ENCODE peak calls at places on chromosome 14, in ten cellular contexts. U is MCF 10A, A is esophagus squamous epithelium, Y is psoas muscle, N is astrocyte of the spinal cord, O is H1, R is lower leg skin, J is GM12865, P is fibroblast of lung, V is fibroblast of the aortic adventitia. E is an unnamed sample.

GRCh38 chr14:29712586-29712985 is 215.1 kb downstream of the PRKD1 start:
- DNase-seq in U (no peak), A (no peak), Y (no peak), N (no peak), O (no peak), R (no peak), J (no peak), P (no peak), V (no peak), E (no peak)

GRCh38 chr14:88191605-88192004 is 131.5 kb downstream of the KCNK10 start:
- DNase-seq in U (no peak), A (no peak), Y (no peak), N (no peak), O (no peak), R (no peak), J (no peak), P (no peak), V (no peak), E (no peak)

GRCh38 chr14:101972126-101972785 is 7.9 kb downstream of the DYNC1H1 start:
- DNase-seq in U (peak), A (no peak), Y (peak), N (peak), O (no peak), R (peak), J (no peak), P (peak), V (peak), E (peak)

GRCh38 chr14:100879194-100879593 is 24.3 kb downstream of the RTL1 start:
- DNase-seq in U (no peak), A (no peak), Y (no peak), N (no peak), O (no peak), R (no peak), J (no peak), P (no peak), V (no peak), E (no peak)

GRCh38 chr14:100896369-100897060 is 7.0 kb downstream of the RTL1 start:
- DNase-seq in U (no peak), A (no peak), Y (no peak), N (no peak), O (no peak), R (peak), J (no peak), P (no peak), V (no peak), E (no peak)

GRCh38 chr14:98325761-98326160 is 946.2 kb downstream of the BCL11B start:
- DNase-seq in U (no peak), A (no peak), Y (no peak), N (no peak), O (no peak), R (no peak), J (no peak), P (peak), V (no peak), E (no peak)

GRCh38 chr14:30610719-30611388 is 11.3 kb upstream of the SCFD1 start:
- DNase-seq in U (peak), A (no peak), Y (no peak), N (peak), O (no peak), R (peak), J (peak), P (peak), V (peak), E (peak)

GRCh38 chr14:56592746-56593544 is 13.3 kb downstream of the TMEM260 start:
- DNase-seq in U (no peak), A (no peak), Y (no peak), N (no peak), O (no peak), R (no peak), J (no peak), P (no peak), V (no peak), E (no peak)

GRCh38 chr14:29926701-29927595 is 699 bp downstream of the PRKD1 start:
- DNase-seq in U (peak), A (no peak), Y (peak), N (peak), O (no peak), R (no peak), J (no peak), P (peak), V (peak), E (peak)

GRCh38 chr14:104196461-104197180 is 58.2 kb downstream of the KIF26A start:
- DNase-seq in U (no peak), A (no peak), Y (no peak), N (no peak), O (no peak), R (no peak), J (peak), P (no peak), V (no peak), E (no peak)

GRCh38 chr14:55921516-55921915 is 196.7 kb upstream of the PELI2 start:
- DNase-seq in U (no peak), A (no peak), Y (no peak), N (no peak), O (no peak), R (no peak), J (no peak), P (no peak), V (no peak), E (no peak)

GRCh38 chr14:58697927-58698641 is 60.3 kb downstream of the DACT1 start:
- DNase-seq in U (no peak), A (no peak), Y (no peak), N (no peak), O (no peak), R (no peak), J (no peak), P (no peak), V (no peak), E (no peak)

GRCh38 chr14:105943973-105944602 is 417.7 kb downstream of the TMEM121 start:
- DNase-seq in U (no peak), A (no peak), Y (no peak), N (no peak), O (no peak), R (no peak), J (no peak), P (no peak), V (no peak), E (no peak)

GRCh38 chr14:81310606-81311005 is 89.5 kb downstream of the STON2 start:
- DNase-seq in U (no peak), A (no peak), Y (no peak), N (no peak), O (no peak), R (no peak), J (no peak), P (no peak), V (no peak), E (no peak)

GRCh38 chr14:21498540-21499526 is 12.3 kb downstream of the METTL3 start:
- DNase-seq in U (peak), A (no peak), Y (no peak), N (peak), O (no peak), R (no peak), J (peak), P (peak), V (peak), E (peak)

GRCh38 chr14:73913256-73913655 is 26.6 kb downstream of the ZNF410 start:
- DNase-seq in U (no peak), A (no peak), Y (no peak), N (peak), O (no peak), R (no peak), J (no peak), P (peak), V (peak), E (no peak)

GRCh38 chr14:23056257-23056955 is 914 bp downstream of the CDH24 start:
- DNase-seq in U (peak), A (no peak), Y (peak), N (peak), O (no peak), R (peak), J (peak), P (peak), V (peak), E (peak)

GRCh38 chr14:66295386-66295785 is 190.8 kb upstream of the CCDC196 start:
- DNase-seq in U (no peak), A (no peak), Y (no peak), N (no peak), O (no peak), R (no peak), J (no peak), P (no peak), V (no peak), E (no peak)

GRCh38 chr14:93245764-93246420 is 38.8 kb downstream of the UBR7 start:
- DNase-seq in U (no peak), A (no peak), Y (no peak), N (no peak), O (no peak), R (no peak), J (no peak), P (peak), V (no peak), E (no peak)

GRCh38 chr14:87869619-87870583 is 123.1 kb downstream of the GALC start:
- DNase-seq in U (peak), A (no peak), Y (no peak), N (peak), O (no peak), R (no peak), J (no peak), P (peak), V (peak), E (peak)

GRCh38 chr14:42140831-42141279 is 534.2 kb downstream of the LRFN5 start:
- DNase-seq in U (peak), A (no peak), Y (no peak), N (peak), O (no peak), R (no peak), J (no peak), P (peak), V (peak), E (peak)

GRCh38 chr14:34012978-34013713 is 62.3 kb upstream of the EGLN3 start:
- DNase-seq in U (no peak), A (no peak), Y (no peak), N (no peak), O (no peak), R (no peak), J (peak), P (no peak), V (no peak), E (no peak)

GRCh38 chr14:47993883-47994282 is 318.5 kb upstream of the MDGA2 start:
- DNase-seq in U (no peak), A (no peak), Y (no peak), N (no peak), O (no peak), R (no peak), J (no peak), P (no peak), V (no peak), E (no peak)

GRCh38 chr14:77556946-77557345 is 58.3 kb upstream of the ISM2 start:
- DNase-seq in U (no peak), A (no peak), Y (no peak), N (no peak), O (no peak), R (no peak), J (peak), P (no peak), V (no peak), E (no peak)

GRCh38 chr14:100778078-100778927 is 47.6 kb upstream of the MEG3 start:
- DNase-seq in U (no peak), A (no peak), Y (no peak), N (no peak), O (no peak), R (peak), J (peak), P (no peak), V (no peak), E (no peak)

GRCh38 chr14:72513994-72514659 is 379.8 kb downstream of the DPF3 start:
- DNase-seq in U (peak), A (no peak), Y (no peak), N (peak), O (no peak), R (peak), J (peak), P (peak), V (peak), E (peak)

GRCh38 chr14:26841920-26842741 is 244.3 kb upstream of the NOVA1 start:
- DNase-seq in U (peak), A (no peak), Y (peak), N (peak), O (no peak), R (peak), J (no peak), P (peak), V (peak), E (peak)

GRCh38 chr14:102528441-102529170 is 19.0 kb upstream of the ANKRD9 start:
- DNase-seq in U (no peak), A (no peak), Y (no peak), N (no peak), O (no peak), R (no peak), J (no peak), P (no peak), V (no peak), E (no peak)

GRCh38 chr14:50954811-50955372 is 10.6 kb upstream of the PYGL start:
- DNase-seq in U (peak), A (no peak), Y (no peak), N (peak), O (no peak), R (no peak), J (peak), P (peak), V (peak), E (peak)

DNA sequence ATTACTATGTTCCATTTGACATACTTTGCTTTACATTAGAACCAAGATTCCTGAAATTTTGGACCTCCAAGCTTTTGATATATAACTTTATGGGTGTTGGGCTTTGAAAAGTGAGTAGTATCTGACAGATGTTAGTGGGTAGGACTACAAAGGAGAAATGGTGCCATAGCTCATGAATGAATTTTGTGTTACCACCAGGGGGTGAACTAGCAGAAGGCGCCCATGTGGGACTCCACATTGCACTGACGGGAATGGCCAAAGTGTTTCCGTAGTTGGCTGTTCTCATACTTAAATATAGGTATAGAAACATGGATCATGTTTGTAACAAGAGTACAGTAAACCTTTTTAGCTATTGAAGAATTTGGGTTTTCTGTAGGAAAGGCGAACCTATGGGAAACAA is 337.5 kb downstream of the FLRT2 start:
- DNase-seq in U (no peak), A (no peak), Y (no peak), N (no peak), O (no peak), R (no peak), J (no peak), P (no peak), V (no peak), E (no peak)
- TF ChIP-seq CTCF in U (no peak), A (no peak), Y (no peak), N (peak), O (peak), R (no peak), J (no peak), P (no peak), V (no peak), E (no peak)

GRCh38 chr14:99327458-99328250 is 55.7 kb upstream of the BCL11B start:
- DNase-seq in U (peak), A (no peak), Y (no peak), N (no peak), O (no peak), R (peak), J (no peak), P (no peak), V (no peak), E (peak)

GRCh38 chr14:99326041-99326710 is 54.2 kb upstream of the BCL11B start:
- DNase-seq in U (no peak), A (no peak), Y (no peak), N (no peak), O (no peak), R (peak), J (no peak), P (no peak), V (no peak), E (no peak)

GRCh38 chr14:99325591-99325990 is 53.6 kb upstream of the BCL11B start:
- DNase-seq in U (no peak), A (no peak), Y (no peak), N (no peak), O (no peak), R (peak), J (no peak), P (no peak), V (no peak), E (no peak)

GRCh38 chr14:99325016-99325415 is 53.0 kb upstream of the BCL11B start:
- DNase-seq in U (no peak), A (no peak), Y (no peak), N (no peak), O (no peak), R (peak), J (no peak), P (no peak), V (no peak), E (no peak)

GRCh38 chr14:99327050-99327449 is 55.1 kb upstream of the BCL11B start:
- DNase-seq in U (no peak), A (no peak), Y (no peak), N (no peak), O (no peak), R (peak), J (no peak), P (no peak), V (no peak), E (no peak)
- TF ChIP-seq CTCF in U (no peak), A (no peak), Y (no peak), N (no peak), O (peak), R (no peak), J (no peak), P (peak), V (no peak), E (no peak)

DNA sequence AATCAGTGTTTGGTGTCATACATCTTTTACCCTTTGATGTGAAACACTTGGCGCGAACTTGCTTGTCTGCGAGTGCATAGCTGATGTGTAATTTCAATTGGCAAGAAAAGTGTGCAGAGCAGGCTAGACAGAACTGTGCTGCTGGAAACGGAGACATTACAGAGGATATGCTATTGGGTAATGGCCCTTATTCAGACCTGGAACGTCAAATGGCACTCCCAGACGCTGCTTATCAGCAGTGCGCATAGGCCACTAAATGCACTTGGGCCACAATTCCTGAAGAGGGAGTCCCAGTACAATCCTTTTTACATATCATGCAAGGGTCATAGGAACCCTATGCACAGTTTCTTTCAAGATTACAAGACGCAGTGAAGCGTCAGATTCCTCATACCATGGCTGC is 15.7 kb upstream of the SLC10A1 start:
- DNase-seq in U (peak), A (no peak), Y (no peak), N (no peak), O (no peak), R (peak), J (no peak), P (no peak), V (no peak), E (no peak)
- TF ChIP-seq CTCF in U (no peak), A (no peak), Y (no peak), N (no peak), O (peak), R (no peak), J (no peak), P (no peak), V (no peak), E (no peak)

DNA sequence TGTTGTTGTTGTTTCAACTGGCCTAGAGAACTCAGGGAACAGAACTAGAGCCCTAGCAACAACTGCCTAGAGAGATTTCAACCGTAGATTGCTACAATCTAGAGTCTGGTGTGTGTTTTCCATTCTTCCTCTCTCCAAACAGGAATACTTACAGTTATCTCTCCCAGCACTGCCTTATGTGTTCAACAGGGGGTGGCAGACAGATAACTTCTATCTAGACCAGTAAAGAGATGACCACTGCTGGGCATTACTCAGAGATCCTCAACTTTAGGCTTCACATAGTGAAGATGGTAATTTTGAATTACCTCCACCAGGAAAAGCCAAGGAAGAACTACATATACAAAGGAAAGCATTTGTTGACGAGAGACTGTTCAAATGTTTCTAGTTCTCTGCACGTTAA is 4.8 kb downstream of the TXNDC16 start:
- DNase-seq in U (no peak), A (no peak), Y (no peak), N (no peak), O (no peak), R (no peak), J (no peak), P (no peak), V (no peak), E (no peak)
- TF ChIP-seq CTCF in U (no peak), A (no peak), Y (no peak), N (no peak), O (peak), R (no peak), J (no peak), P (no peak), V (no peak), E (no peak)

GRCh38 chr14:75158843-75159614 is 17.4 kb downstream of the TMED10 start:
- DNase-seq in U (no peak), A (no peak), Y (no peak), N (no peak), O (no peak), R (no peak), J (peak), P (no peak), V (no peak), E (no peak)

GRCh38 chr14:75163677-75164076 is 12.7 kb downstream of the TMED10 start:
- DNase-seq in U (no peak), A (no peak), Y (no peak), N (no peak), O (no peak), R (no peak), J (no peak), P (no peak), V (no peak), E (no peak)

GRCh38 chr14:75165586-75166391 is 10.6 kb downstream of the TMED10 start:
- DNase-seq in U (no peak), A (no peak), Y (no peak), N (peak), O (no peak), R (no peak), J (no peak), P (peak), V (no peak), E (no peak)

GRCh38 chr14:75164809-75165208 is 11.6 kb downstream of the TMED10 start:
- DNase-seq in U (no peak), A (no peak), Y (no peak), N (no peak), O (no peak), R (no peak), J (no peak), P (no peak), V (no peak), E (no peak)

GRCh38 chr14:75162631-75163030 is 13.8 kb downstream of the TMED10 start:
- DNase-seq in U (no peak), A (no peak), Y (no peak), N (no peak), O (no peak), R (no peak), J (no peak), P (no peak), V (no peak), E (no peak)
- TF ChIP-seq CTCF in U (no peak), A (no peak), Y (no peak), N (no peak), O (peak), R (no peak), J (no peak), P (no peak), V (no peak), E (no peak)

DNA sequence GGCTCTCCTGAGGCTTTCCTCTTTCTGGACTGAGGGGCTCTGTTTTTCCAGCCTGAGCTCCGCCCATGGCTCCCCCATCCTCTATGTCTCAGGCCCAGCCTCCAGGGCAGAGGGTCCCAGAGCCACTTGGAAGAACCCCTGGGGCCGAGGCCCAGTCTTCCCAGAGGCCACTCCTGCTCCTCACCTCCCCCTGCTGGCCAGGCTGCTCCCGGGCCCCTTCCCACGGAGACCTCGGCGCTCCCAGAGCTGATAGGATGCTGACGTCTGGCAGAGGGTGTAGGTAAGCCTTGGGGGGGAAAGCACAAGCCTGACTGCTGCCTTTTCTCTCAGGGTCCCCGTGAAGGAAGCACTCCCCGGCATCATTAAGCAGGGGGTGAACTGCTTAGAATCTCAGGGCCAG is 51.4 kb downstream of the ERH start:
- DNase-seq in U (peak), A (no peak), Y (peak), N (no peak), O (peak), R (no peak), J (no peak), P (peak), V (no peak), E (no peak)
- TF ChIP-seq CTCF in U (peak), A (peak), Y (peak), N (peak), O (peak), R (no peak), J (peak), P (peak), V (peak), E (no peak)

GRCh38 chr14:53327716-53328115 is 174.6 kb upstream of the DDHD1 start:
- DNase-seq in U (peak), A (no peak), Y (no peak), N (peak), O (no peak), R (no peak), J (no peak), P (peak), V (peak), E (peak)

GRCh38 chr14:53331247-53331646 is 178.1 kb upstream of the DDHD1 start:
- DNase-seq in U (peak), A (no peak), Y (no peak), N (peak), O (no peak), R (no peak), J (no peak), P (peak), V (peak), E (peak)

GRCh38 chr14:53330441-53330840 is 177.3 kb upstream of the DDHD1 start:
- DNase-seq in U (no peak), A (no peak), Y (no peak), N (no peak), O (no peak), R (no peak), J (no peak), P (peak), V (no peak), E (no peak)

GRCh38 chr14:53325176-53325806 is 172.2 kb upstream of the DDHD1 start:
- DNase-seq in U (no peak), A (no peak), Y (no peak), N (no peak), O (no peak), R (no peak), J (peak), P (no peak), V (peak), E (no peak)
- TF ChIP-seq CTCF in U (no peak), A (no peak), Y (peak), N (peak), O (peak), R (no peak), J (peak), P (peak), V (peak), E (peak)

E was measured in RWPE1.